ENCODE peak calls at places on chromosome 15, in nine cellular contexts. Q is progenitor cell of endocrine pancreas, J is tibial nerve, L is A673, R is kidney epithelial cell, G is H54, Y is GM12891, N is head of caudate nucleus, F is thyroid gland. H is an unnamed sample.

GRCh38 chr15:62844564-62845235 is 197.8 kb upstream of the TPM1 start:
- DNase-seq in Q (no peak), J (no peak), L (no peak), R (no peak), G (no peak), Y (no peak), N (no peak), F (no peak), H (no peak)

GRCh38 chr15:88144921-88145320 is 111.6 kb downstream of the NTRK3 start:
- DNase-seq in Q (no peak), J (no peak), L (no peak), R (no peak), G (no peak), Y (no peak), N (no peak), F (no peak), H (no peak)

GRCh38 chr15:29736012-29736744 is 86.1 kb downstream of the TJP1 start:
- DNase-seq in Q (no peak), J (no peak), L (no peak), R (no peak), G (no peak), Y (no peak), N (no peak), F (no peak), H (no peak)

GRCh38 chr15:66775127-66776105 is 73.4 kb downstream of the SMAD6 start:
- DNase-seq in Q (no peak), J (no peak), L (peak; percentile 81), R (no peak), G (no peak), Y (no peak), N (peak; percentile 29), F (peak; percentile 91), H (no peak)

GRCh38 chr15:86855307-86855706 is 775.6 kb downstream of the AGBL1 start:
- DNase-seq in Q (no peak), J (no peak), L (no peak), R (no peak), G (no peak), Y (no peak), N (no peak), F (no peak), H (no peak)

GRCh38 chr15:77831989-77832388 is 199.3 kb upstream of the LINGO1 start:
- DNase-seq in Q (no peak), J (no peak), L (no peak), R (no peak), G (no peak), Y (no peak), N (no peak), F (no peak), H (no peak)

GRCh38 chr15:47570044-47570443 is 147.3 kb upstream of the SEMA6D start:
- DNase-seq in Q (no peak), J (no peak), L (no peak), R (no peak), G (no peak), Y (no peak), N (no peak), F (no peak), H (no peak)

GRCh38 chr15:51180009-51180408 is 85.3 kb upstream of the TNFAIP8L3 start:
- DNase-seq in Q (no peak), J (no peak), L (no peak), R (no peak), G (no peak), Y (no peak), N (no peak), F (no peak), H (no peak)

GRCh38 chr15:73704869-73705645 is 20.9 kb downstream of the CD276 start:
- DNase-seq in Q (peak; percentile 51), J (peak; percentile 42), L (peak; percentile 68), R (no peak), G (peak; percentile 28), Y (peak; percentile 72), N (peak; percentile 69), F (peak; percentile 45), H (peak; percentile 75)

GRCh38 chr15:78212008-78212407 is 22.4 kb downstream of the ACSBG1 start:
- DNase-seq in Q (no peak), J (no peak), L (no peak), R (no peak), G (no peak), Y (no peak), N (peak; percentile 11), F (no peak), H (no peak)

GRCh38 chr15:31591908-31592307 is 265.3 kb downstream of the KLF13 start:
- DNase-seq in Q (no peak), J (no peak), L (no peak), R (no peak), G (no peak), Y (no peak), N (no peak), F (no peak), H (no peak)

GRCh38 chr15:100252779-100253417 is 88.9 kb downstream of the ADAMTS17 start:
- DNase-seq in Q (no peak), J (no peak), L (no peak), R (no peak), G (no peak), Y (no peak), N (peak; percentile 6), F (no peak), H (peak; percentile 7)

GRCh38 chr15:27679621-27680521 is 419.2 kb downstream of the OCA2 start:
- DNase-seq in Q (no peak), J (no peak), L (no peak), R (no peak), G (no peak), Y (no peak), N (no peak), F (peak; percentile 44), H (no peak)

GRCh38 chr15:52645916-52646315 is 33.3 kb downstream of the ATOSA start:
- DNase-seq in Q (no peak), J (no peak), L (no peak), R (no peak), G (no peak), Y (no peak), N (no peak), F (no peak), H (no peak)

GRCh38 chr15:85048430-85048829 is 66.8 kb downstream of the PDE8A start:
- DNase-seq in Q (no peak), J (no peak), L (no peak), R (no peak), G (no peak), Y (no peak), N (no peak), F (no peak), H (no peak)

GRCh38 chr15:66882251-66883020 is 180.4 kb downstream of the SMAD6 start:
- DNase-seq in Q (no peak), J (no peak), L (no peak), R (no peak), G (peak; percentile 25), Y (no peak), N (no peak), F (no peak), H (peak; percentile 42)

GRCh38 chr15:65354835-65355172 is 23.0 kb downstream of the IGDCC3 start:
- DNase-seq in Q (no peak), J (no peak), L (no peak), R (no peak), G (no peak), Y (no peak), N (no peak), F (no peak), H (no peak)

GRCh38 chr15:39213385-39213840 is 367.5 kb upstream of the THBS1 start:
- DNase-seq in Q (peak; percentile 31), J (no peak), L (peak; percentile 51), R (peak; percentile 81), G (peak; percentile 22), Y (no peak), N (peak; percentile 24), F (peak; percentile 77), H (peak; percentile 78)

H was measured in ecto neural progenitor cell.